ENCODE peak calls at places on chromosomes 6 and 20, in seven cellular contexts. O, D, C, M, T, P and X are unnamed samples.

GRCh38 chr20:32991386-32991785 is 12.8 kb downstream of the SUN5 start:
- DNase-seq in C (no peak), O (no peak), M (no peak), P (no peak), T (no peak), D (no peak), X (no peak)

GRCh38 chr20:41038149-41038877 is 9.7 kb downstream of the TOP1 start:
- DNase-seq in O (no peak), M (no peak), D (no peak), T (no peak), P (no peak), C (peak), X (no peak)

GRCh38 chr6:96675617-96676016 is 112.7 kb downstream of the FHL5 start:
- DNase-seq in P (no peak), T (peak), O (no peak), M (no peak), C (no peak), D (no peak), X (no peak)

GRCh38 chr6:44043479-44044153 is 83.6 kb downstream of the MRPL14 start:
- DNase-seq in D (no peak), O (peak), C (no peak), P (no peak), M (no peak), T (no peak), X (no peak)

GRCh38 chr20:48448601-48449384 is 379.0 kb downstream of the PREX1 start:
- DNase-seq in C (no peak), T (peak), P (no peak), O (no peak), D (no peak), M (no peak), X (no peak)

GRCh38 chr6:168411130-168411529 is 29.9 kb upstream of the SMOC2 start:
- DNase-seq in O (no peak), T (no peak), D (no peak), P (no peak), C (no peak), M (no peak), X (no peak)

GRCh38 chr6:168439791-168440491 is 1.0 kb upstream of the SMOC2 start:
- DNase-seq in D (no peak), O (no peak), M (no peak), T (no peak), C (no peak), P (no peak), X (no peak)

GRCh38 chr6:110039996-110040383 is 61.9 kb downstream of the GPR6 start:
- DNase-seq in D (no peak), T (peak), P (no peak), O (no peak), M (peak), C (no peak), X (peak)

GRCh38 chr6:35054106-35054742 is 86.9 kb downstream of the TCP11 start:
- DNase-seq in M (no peak), O (no peak), P (no peak), C (no peak), D (no peak), T (peak), X (no peak)

GRCh38 chr6:21312118-21312517 is 281.4 kb upstream of the SOX4 start:
- DNase-seq in D (no peak), M (no peak), C (no peak), T (no peak), P (no peak), O (no peak), X (no peak)

GRCh38 chr6:21310736-21311135 is 282.8 kb upstream of the SOX4 start:
- DNase-seq in M (no peak), O (no peak), C (no peak), T (no peak), P (no peak), D (no peak), X (no peak)

GRCh38 chr6:21305827-21306469 is 287.6 kb upstream of the SOX4 start:
- DNase-seq in P (no peak), O (no peak), C (peak), T (peak), M (no peak), D (no peak), X (peak)

GRCh38 chr6:21309791-21310190 is 283.8 kb upstream of the SOX4 start:
- DNase-seq in P (no peak), M (no peak), D (no peak), C (no peak), T (peak), O (no peak), X (no peak)
- H3K4me3 ChIP-seq in P (no peak), M (no peak), D (no peak), C (peak), T (peak), O (no peak), X (no peak)

GRCh38 chr6:42901538-42901957 is 14.3 kb upstream of the PTCRA start:
- DNase-seq in C (peak), M (peak), T (peak), P (peak), D (peak), O (peak), X (peak)
- TF ChIP-seq CTCF in C (peak), M (peak), T (peak), P (peak), D (peak), O (peak), X (peak)

GRCh38 chr20:2527762-2528161 is 8.6 kb upstream of the TMC2 start:
- DNase-seq in M (no peak), C (no peak), T (no peak), D (no peak), O (no peak), P (no peak), X (no peak)

GRCh38 chr20:2524435-2525272 is 11.7 kb upstream of the TMC2 start:
- DNase-seq in C (peak), T (peak), D (peak), O (peak), M (peak), P (peak), X (peak)

GRCh38 chr20:2523919-2524434 is 12.4 kb upstream of the TMC2 start:
- DNase-seq in D (no peak), M (no peak), T (no peak), O (no peak), P (no peak), C (no peak), X (no peak)

GRCh38 chr20:2533118-2533517 is 3.3 kb upstream of the TMC2 start:
- DNase-seq in M (no peak), O (no peak), D (no peak), C (no peak), T (no peak), P (no peak), X (no peak)

DNA sequence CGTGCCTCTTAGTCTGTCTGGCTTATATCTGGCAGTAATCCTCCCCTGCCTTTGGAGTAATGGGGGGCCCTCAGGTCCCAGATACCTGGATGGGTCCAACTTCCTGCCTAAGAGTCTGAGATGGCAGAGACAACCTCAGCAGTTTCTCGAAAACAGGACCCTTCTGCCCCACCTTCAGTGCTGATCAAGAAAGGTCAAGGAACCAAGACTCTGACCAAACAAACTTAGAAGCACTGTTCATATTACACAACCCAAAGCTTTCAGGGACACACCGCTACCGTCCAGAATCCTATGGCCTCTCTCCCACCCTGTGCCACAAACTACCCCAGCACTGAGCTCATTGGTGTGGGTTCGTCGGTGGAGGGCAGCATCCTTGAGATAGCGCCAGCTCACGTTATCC is 7.7 kb upstream of the TMC2 start:
- DNase-seq in O (no peak), D (no peak), M (no peak), T (no peak), C (no peak), P (no peak), X (no peak)
- H3K4me3 ChIP-seq in O (no peak), D (no peak), M (no peak), T (no peak), C (no peak), P (no peak), X (no peak)

DNA sequence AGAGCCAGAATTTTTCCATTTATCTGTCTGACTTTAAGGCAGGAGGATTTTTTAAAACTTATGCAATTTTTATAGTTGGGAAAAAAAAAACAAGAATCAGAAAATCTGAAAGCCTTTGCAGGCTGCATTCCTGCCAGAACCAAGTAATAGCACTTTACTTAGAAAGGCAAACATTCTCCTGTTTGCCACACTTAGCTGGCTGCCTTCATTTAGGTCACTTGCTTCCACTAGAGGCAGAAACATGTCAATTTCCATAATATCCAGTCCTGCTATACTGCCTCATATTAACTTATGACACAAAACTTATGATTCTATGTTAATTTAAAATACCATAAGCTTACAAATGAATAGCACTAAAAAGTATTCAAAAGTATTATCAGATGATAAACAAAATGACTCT is 425.8 kb downstream of the FRK start:
- DNase-seq in T (no peak), D (no peak), P (no peak), O (no peak), M (no peak), C (no peak), X (no peak)
- TF ChIP-seq CTCF in T (no peak), D (no peak), P (no peak), O (no peak), M (no peak), C (no peak), X (no peak)

GRCh38 chr20:20741067-20742045 is 28.9 kb upstream of the RALGAPA2 start:
- DNase-seq in P (no peak), M (no peak), O (no peak), D (no peak), C (no peak), T (no peak), X (no peak)

GRCh38 chr20:20740595-20740994 is 28.2 kb upstream of the RALGAPA2 start:
- DNase-seq in C (no peak), P (no peak), T (no peak), O (no peak), D (no peak), M (no peak), X (no peak)

GRCh38 chr20:20744170-20744725 is 31.8 kb upstream of the RALGAPA2 start:
- DNase-seq in M (no peak), P (no peak), T (no peak), O (no peak), C (peak), D (no peak), X (no peak)

GRCh38 chr20:20743511-20744169 is 31.2 kb upstream of the RALGAPA2 start:
- DNase-seq in M (peak), T (peak), O (peak), C (peak), P (peak), D (no peak), X (no peak)
- H3K4me3 ChIP-seq in M (no peak), T (no peak), O (no peak), C (peak), P (peak), D (no peak), X (no peak)

GRCh38 chr6:131167773-131168172 is 32.5 kb downstream of the AKAP7 start:
- DNase-seq in D (no peak), T (no peak), P (no peak), M (no peak), O (no peak), C (no peak), X (no peak)
- TF ChIP-seq CTCF in D (no peak), T (peak), P (no peak), M (no peak), O (no peak), C (peak), X (no peak)

DNA sequence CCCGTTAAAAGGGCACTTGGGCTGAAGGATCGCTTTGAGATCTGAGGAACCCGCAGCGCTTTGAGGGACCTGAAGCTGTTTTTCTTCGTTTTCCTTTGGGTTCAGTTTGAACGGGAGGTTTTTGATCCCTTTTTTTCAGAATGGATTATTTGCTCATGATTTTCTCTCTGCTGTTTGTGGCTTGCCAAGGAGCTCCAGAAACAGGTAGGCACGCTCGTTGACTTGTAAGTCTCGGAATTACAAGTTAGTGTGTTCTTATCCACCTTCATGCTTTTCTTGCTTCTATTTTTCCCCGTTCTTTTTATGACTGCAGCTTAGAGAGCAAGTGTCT is 294 bp downstream of the EDN1 start:
- DNase-seq in O (no peak), T (no peak), P (no peak), M (no peak), D (no peak), C (no peak), X (no peak)
- H3K4me3 ChIP-seq in O (peak), T (peak), P (peak), M (peak), D (peak), C (peak), X (peak)

DNA sequence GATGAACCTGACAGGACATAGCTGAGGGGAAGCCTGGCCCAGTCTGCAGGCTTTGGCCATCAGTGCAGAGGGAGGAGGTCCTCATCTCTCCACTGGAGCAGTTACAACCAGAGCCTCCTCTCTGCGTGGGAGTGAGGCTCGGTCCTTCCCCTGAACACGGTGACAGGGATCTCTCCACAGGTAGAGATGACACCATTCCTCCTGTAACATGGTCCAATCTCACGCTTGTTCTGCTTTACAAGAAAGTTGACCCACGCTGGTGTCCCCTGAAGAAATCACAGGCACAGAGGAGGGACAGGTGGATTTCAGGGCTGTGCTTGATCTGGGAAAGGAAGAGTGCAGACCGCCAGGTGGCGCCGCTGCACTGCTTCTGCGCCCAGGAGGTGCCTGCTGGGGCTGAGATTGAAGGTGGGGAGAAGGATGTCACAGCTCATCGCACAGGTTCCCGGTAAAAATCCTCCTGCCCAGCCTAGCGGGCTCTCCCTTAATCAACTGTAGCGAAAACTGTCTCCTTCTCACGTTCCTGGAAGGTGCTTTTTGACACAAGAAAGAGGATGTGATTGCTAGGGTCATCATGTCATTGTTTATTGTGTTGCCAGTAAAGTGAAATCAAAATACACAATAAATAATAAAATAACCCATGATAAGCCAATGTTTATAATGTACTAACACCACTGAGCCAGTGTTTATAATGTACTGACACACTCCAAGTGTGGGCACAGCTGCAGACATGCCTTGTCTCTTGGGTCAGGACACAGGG is 20.4 kb downstream of the HLA-G start:
- DNase-seq in P (peak), M (peak), T (peak), C (peak), O (peak), D (peak), X (peak)
- TF ChIP-seq CTCF in P (peak), M (peak), T (peak), C (peak), O (peak), D (peak), X (peak)

DNA sequence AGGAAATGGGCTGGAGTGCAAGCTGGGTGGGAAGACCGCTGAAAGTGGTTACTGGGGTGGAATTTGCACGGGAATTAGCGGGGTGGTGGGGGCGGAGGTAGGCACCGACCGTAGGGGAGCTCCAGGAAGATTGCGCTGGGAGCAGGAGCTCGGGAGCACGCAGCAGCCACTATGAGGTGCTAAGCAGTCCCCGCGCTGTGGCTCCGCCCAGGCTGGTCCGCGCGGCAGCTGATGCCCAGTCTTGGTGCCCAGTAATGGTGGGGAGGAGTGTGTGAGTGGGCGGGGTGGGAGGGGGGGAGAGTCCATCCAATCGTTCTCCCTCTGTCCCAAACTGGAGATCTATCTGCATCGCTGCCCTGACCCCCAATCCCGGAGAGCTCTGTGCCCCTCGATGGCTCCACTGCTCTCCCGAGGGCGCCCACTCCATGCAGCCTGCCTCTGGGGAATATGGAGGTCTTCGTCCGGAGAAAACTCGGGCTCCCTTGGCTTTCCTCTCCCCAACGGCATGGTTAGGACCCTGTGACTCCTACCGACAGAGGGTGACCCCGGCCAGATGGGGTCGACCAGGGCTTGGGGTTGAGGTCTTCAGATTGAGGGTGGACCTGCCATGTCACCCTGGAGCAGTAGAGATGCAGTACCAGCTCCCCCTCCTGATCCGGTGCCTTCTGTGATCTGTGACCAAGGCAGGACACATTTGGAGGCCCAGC is 5.3 kb downstream of the TP53TG5 start:
- DNase-seq in D (no peak), M (no peak), P (peak), T (no peak), O (peak), C (no peak), X (peak)
- H3K4me3 ChIP-seq in D (peak), M (peak), P (peak), T (peak), O (peak), C (no peak), X (no peak)

GRCh38 chr20:5923493-5923892 is 26.8 kb downstream of the TRMT6 start:
- DNase-seq in O (no peak), T (no peak), M (no peak), C (no peak), P (no peak), D (no peak), X (no peak)

GRCh38 chr20:5920581-5920980 is 29.8 kb downstream of the TRMT6 start:
- DNase-seq in T (no peak), C (no peak), P (no peak), O (no peak), D (no peak), M (no peak), X (no peak)

GRCh38 chr20:5918856-5919633 is 31.3 kb downstream of the TRMT6 start:
- DNase-seq in T (peak), C (peak), O (no peak), P (no peak), M (no peak), D (no peak), X (peak)

GRCh38 chr20:5914859-5915258 is 35.5 kb downstream of the TRMT6 start:
- DNase-seq in C (no peak), M (no peak), O (no peak), P (no peak), D (no peak), T (no peak), X (no peak)

GRCh38 chr20:5919634-5920544 is 30.4 kb downstream of the TRMT6 start:
- DNase-seq in C (no peak), M (no peak), D (no peak), T (peak), P (no peak), O (no peak), X (peak)
- TF ChIP-seq CTCF in C (no peak), M (no peak), D (no peak), T (no peak), P (no peak), O (no peak), X (no peak)